ENCODE peak calls at places on chromosomes 1 and 21, in four cellular contexts. R, G, Z and P are unnamed samples.
A peak's percentile ranks its signal among the peaks of the same experiment; 100 is the strongest.

GRCh38 chr1:74650561-74650960 is 23.0 kb downstream of the ERICH3 start:
- DNase-seq in Z (peak; percentile 71), R (no peak), G (no peak), P (no peak)

GRCh38 chr1:47214554-47214953 is 17.5 kb downstream of the TAL1 start:
- DNase-seq in R (no peak), G (no peak), Z (no peak), P (no peak)

GRCh38 chr21:46661211-46661625 is 25.7 kb downstream of the PRMT2 start:
- DNase-seq in G (no peak), Z (peak; percentile 72), R (peak; percentile 80), P (peak; percentile 89)

GRCh38 chr1:219876798-219877209 is 51.6 kb downstream of the SLC30A10 start:
- DNase-seq in Z (no peak), R (no peak), G (peak; percentile 36), P (no peak)

GRCh38 chr1:228721407-228721806 is 13.9 kb upstream of the RHOU start:
- DNase-seq in R (no peak), Z (no peak), G (no peak), P (no peak)

GRCh38 chr1:156532374-156532773 is 31.8 kb upstream of the MEF2D start:
- DNase-seq in G (no peak), Z (no peak), R (no peak), P (no peak)

GRCh38 chr21:35940074-35940927 is 120.0 kb downstream of the SETD4 start:
- DNase-seq in R (peak; percentile 49), G (peak; percentile 61), Z (peak; percentile 60), P (peak; percentile 55)

GRCh38 chr1:25610822-25611630 is 5.6 kb upstream of the MAN1C1 start:
- DNase-seq in G (no peak), Z (no peak), R (no peak), P (no peak)

GRCh38 chr1:201448981-201449380 is 20.0 kb downstream of the PHLDA3 start:
- DNase-seq in R (no peak), Z (no peak), G (no peak), P (peak; percentile 73)

GRCh38 chr1:109826930-109827349 is 63.2 kb upstream of the EPS8L3 start:
- DNase-seq in Z (no peak), G (no peak), R (no peak), P (peak; percentile 24)

GRCh38 chr1:151145158-151146071 is 1.0 kb downstream of the SEMA6C start:
- DNase-seq in G (no peak), Z (no peak), R (peak; percentile 79), P (peak; percentile 77)

GRCh38 chr1:53025034-53025777 is 36.8 kb upstream of the PODN start:
- DNase-seq in G (peak; percentile 19), Z (peak; percentile 70), R (peak; percentile 63), P (no peak)

GRCh38 chr1:154417338-154417608 is 12.1 kb downstream of the IL6R start:
- DNase-seq in G (no peak), R (no peak), Z (no peak), P (peak; percentile 24)
- H3K27ac ChIP-seq in G (peak overlapping the region; percentile 96), R (peak overlapping the region; percentile 98), Z (no peak overlapping the region), P (no peak overlapping the region)

GRCh38 chr1:179742291-179742690 is 800 bp upstream of the FAM163A start:
- DNase-seq in R (no peak), G (no peak), Z (no peak), P (no peak)
- H3K4me3 ChIP-seq in R (no peak overlapping the region), G (peak overlapping the region; percentile 47), Z (no peak overlapping the region), P (no peak overlapping the region)

GRCh38 chr1:6982443-6982842 is 197.2 kb downstream of the CAMTA1 start:
- DNase-seq in Z (no peak), G (no peak), R (no peak), P (no peak)
- TF ChIP-seq CTCF in Z (no peak), G (no peak), R (no peak), P (no peak)

GRCh38 chr1:176692431-176692830 is 229.5 kb downstream of the PAPPA2 start:
- DNase-seq in G (no peak), Z (no peak), R (peak; percentile 73), P (no peak)
- H3K27ac ChIP-seq in G (no peak overlapping the region), Z (no peak overlapping the region), R (peak overlapping the region; percentile 81), P (no peak overlapping the region)

GRCh38 chr1:38436006-38436405 is 389.4 kb upstream of the POU3F1 start:
- DNase-seq in R (no peak), Z (no peak), G (no peak), P (no peak)

GRCh38 chr1:38433097-38433722 is 386.6 kb upstream of the POU3F1 start:
- DNase-seq in G (no peak), Z (no peak), R (no peak), P (peak; percentile 73)

GRCh38 chr1:38436749-38437148 is 390.2 kb upstream of the POU3F1 start:
- DNase-seq in R (no peak), Z (no peak), G (no peak), P (no peak)

GRCh38 chr1:38430949-38431348 is 384.4 kb upstream of the POU3F1 start:
- DNase-seq in G (no peak), R (no peak), Z (no peak), P (no peak)

GRCh38 chr1:38431669-38432376 is 385.2 kb upstream of the POU3F1 start:
- DNase-seq in G (no peak), Z (no peak), R (no peak), P (peak; percentile 74)
- H3K4me3 ChIP-seq in G (no peak overlapping the region), Z (no peak overlapping the region), R (no peak overlapping the region), P (peak overlapping the region; percentile 64)

GRCh38 chr1:68051475-68051874 is 1.0 kb upstream of the DIRAS3 start:
- DNase-seq in G (no peak), Z (peak; percentile 69), R (peak; percentile 54), P (peak; percentile 90)
- TF ChIP-seq CTCF in G (no peak), Z (peak; percentile 35), R (no peak), P (peak; percentile 67)

GRCh38 chr1:32151319-32151787 is 28.1 kb upstream of the TXLNA start:
- DNase-seq in R (no peak), Z (peak; percentile 71), G (no peak), P (no peak)
- H3K27ac ChIP-seq in R (peak overlapping the region; percentile 36), Z (no peak overlapping the region), G (no peak overlapping the region), P (no peak overlapping the region)

GRCh38 chr1:99570486-99571089 is 75.3 kb upstream of the PALMD start:
- DNase-seq in Z (peak; percentile 90), R (no peak), G (no peak), P (no peak)
- H3K4me3 ChIP-seq in Z (no peak overlapping the region), R (no peak overlapping the region), G (no peak overlapping the region), P (no peak overlapping the region)

GRCh38 chr1:230758705-230759354 is 11.6 kb downstream of the CAPN9 start:
- DNase-seq in R (no peak), Z (no peak), G (no peak), P (no peak)

GRCh38 chr1:230761443-230762167 is 14.4 kb downstream of the CAPN9 start:
- DNase-seq in R (no peak), G (no peak), Z (no peak), P (no peak)

GRCh38 chr1:230757856-230758704 is 10.9 kb downstream of the CAPN9 start:
- DNase-seq in Z (no peak), G (no peak), R (no peak), P (no peak)

GRCh38 chr1:230763927-230764591 is 16.9 kb downstream of the CAPN9 start:
- DNase-seq in Z (no peak), G (no peak), R (no peak), P (no peak)

DNA sequence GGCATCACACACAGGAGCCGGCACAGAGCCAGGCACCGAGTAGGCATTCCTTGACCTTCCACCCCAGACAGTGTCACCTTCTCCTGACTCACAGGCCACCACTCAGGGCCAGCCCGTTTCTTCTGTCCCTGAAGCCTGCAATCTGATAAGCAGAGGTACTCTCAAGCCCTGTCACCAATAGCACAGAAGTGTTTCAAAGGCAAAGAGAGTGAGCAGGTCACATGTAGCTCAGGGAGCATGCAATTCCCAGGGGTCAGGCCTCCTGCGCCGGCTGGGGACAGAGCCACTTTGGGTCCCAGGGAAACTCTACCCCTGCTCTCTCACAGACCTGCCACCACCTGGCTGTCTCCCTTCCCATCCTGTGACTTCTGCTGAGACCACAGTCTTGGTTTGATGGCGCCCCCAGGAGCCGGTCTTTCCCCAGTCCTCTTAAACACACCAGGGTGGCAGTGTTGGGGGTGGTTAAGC is 13.2 kb downstream of the CAPN9 start:
- DNase-seq in Z (no peak), G (no peak), R (no peak), P (peak; percentile 78)
- TF ChIP-seq CTCF in Z (no peak), G (no peak), R (no peak), P (peak; percentile 56)

GRCh38 chr1:5373281-5373680 is 618.9 kb downstream of the NPHP4 start:
- DNase-seq in G (no peak), Z (no peak), R (no peak), P (peak; percentile 12)

GRCh38 chr1:5371270-5371669 is 621.0 kb downstream of the NPHP4 start:
- DNase-seq in R (no peak), G (no peak), Z (no peak), P (no peak)

GRCh38 chr1:5375437-5375836 is 616.8 kb downstream of the NPHP4 start:
- DNase-seq in Z (no peak), G (no peak), R (no peak), P (peak; percentile 20)

GRCh38 chr1:5376538-5377247 is 615.5 kb downstream of the NPHP4 start:
- DNase-seq in Z (no peak), R (no peak), G (no peak), P (peak; percentile 73)

DNA sequence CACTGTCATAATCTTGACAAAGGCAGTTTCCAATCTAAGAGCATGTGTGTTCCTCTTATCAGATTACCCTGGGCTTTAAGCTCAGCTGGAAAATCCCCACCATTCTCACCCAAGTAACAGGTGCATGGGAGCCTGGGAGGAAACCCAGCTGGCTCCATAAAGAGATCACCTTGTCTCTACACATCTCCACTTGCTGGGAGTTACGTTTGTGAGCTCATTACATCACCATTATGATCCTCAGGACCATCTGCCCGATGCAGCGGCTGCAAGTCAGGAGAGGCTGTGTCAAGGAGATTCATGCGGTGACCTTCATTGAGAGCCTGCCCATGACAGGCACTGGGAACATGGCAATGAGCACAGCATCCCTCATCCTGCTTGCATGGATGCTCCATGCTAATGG is 618.0 kb downstream of the NPHP4 start:
- DNase-seq in R (no peak), Z (no peak), G (no peak), P (peak; percentile 21)
- H3K27ac ChIP-seq in R (no peak overlapping the region), Z (no peak overlapping the region), G (no peak overlapping the region), P (no peak overlapping the region)